ENCODE peak calls at places on chromosomes 2 and 18, in five cellular contexts. B is KBM-7; Z is cardiac muscle cell; E is AG08396; D is activated naive CD8-positive, alpha-beta T cell treated with anti-CD3 and anti-CD28 coated beads, Interleukin-2, amount 50 U/mL, for 24 hours. F is an unnamed sample.

GRCh38 chr2:24485191-24485590 is 5.9 kb upstream of the NCOA1 start:
- DNase-seq in B (no peak), Z (no peak), E (no peak), D (no peak), F (no peak)

GRCh38 chr18:68472701-68473295 is 242.1 kb downstream of the TMX3 start:
- DNase-seq in B (no peak), Z (no peak), E (no peak), D (no peak), F (no peak)

GRCh38 chr2:234544659-234545611 is 48.1 kb upstream of the ARL4C start:
- DNase-seq in B (peak), Z (peak), E (peak), D (peak), F (peak)

GRCh38 chr2:174634130-174635014 is 36.8 kb upstream of the WIPF1 start:
- DNase-seq in B (peak), Z (no peak), E (no peak), D (peak), F (peak)

GRCh38 chr2:176561706-176562105 is 292.5 kb downstream of the MTX2 start:
- DNase-seq in B (no peak), Z (no peak), E (no peak), D (no peak), F (no peak)

GRCh38 chr18:26480897-26481795 is 67.2 kb downstream of the KCTD1 start:
- DNase-seq in B (no peak), Z (no peak), E (peak), D (no peak), F (no peak)

GRCh38 chr2:174325932-174326879 is 8.5 kb upstream of the SP9 start:
- DNase-seq in B (no peak), Z (no peak), E (no peak), D (no peak), F (peak)

GRCh38 chr2:106272202-106272807 is 78.2 kb upstream of the UXS1 start:
- DNase-seq in B (peak), Z (no peak), E (no peak), D (no peak), F (peak)

GRCh38 chr2:70964596-70965386 is 13.6 kb upstream of the ANKRD53 start:
- DNase-seq in B (peak), Z (peak), E (peak), D (peak), F (peak)

GRCh38 chr2:110101911-110102774 is 13.5 kb downstream of the MALL start:
- DNase-seq in B (no peak), Z (no peak), E (no peak), D (no peak), F (no peak)

GRCh38 chr2:212649646-212650045 is 111.0 kb upstream of the ERBB4 start:
- DNase-seq in B (no peak), Z (no peak), E (no peak), D (no peak), F (no peak)

GRCh38 chr2:98923244-98923940 is 12.6 kb downstream of the CRACDL start:
- DNase-seq in B (peak), Z (no peak), E (no peak), D (no peak), F (peak)

GRCh38 chr2:175964195-175964594 is 37.9 kb downstream of the LNPK start:
- DNase-seq in B (no peak), Z (no peak), E (no peak), D (no peak), F (peak)

GRCh38 chr2:1766400-1766799 is 22.1 kb upstream of the PXDN start:
- DNase-seq in B (no peak), Z (no peak), E (no peak), D (no peak), F (no peak)

GRCh38 chr18:2609604-2610003 is 38.2 kb downstream of the NDC80 start:
- DNase-seq in B (no peak), Z (no peak), E (no peak), D (no peak), F (no peak)

GRCh38 chr2:11672404-11672803 is 2.4 kb upstream of the NTSR2 start:
- DNase-seq in B (no peak), Z (no peak), E (no peak), D (no peak), F (peak)

GRCh38 chr2:224658776-224659175 is 57.4 kb downstream of the CCDC195 start:
- DNase-seq in B (no peak), Z (no peak), E (no peak), D (no peak), F (no peak)

GRCh38 chr2:37026050-37026449 is 58.1 kb downstream of the HEATR5B start:
- DNase-seq in B (peak), Z (no peak), E (no peak), D (no peak), F (peak)